ENCODE peak calls at places on chromosomes 11 and 22, in five cellular contexts. T is naive thymus-derived CD4-positive, alpha-beta T cell; Q is H7; H is cardiac fibroblast; Y is foreskin fibroblast. C is an unnamed sample.

GRCh38 chr11:12223771-12224536 is 113.6 kb downstream of the MICAL2 start:
- DNase-seq in T (no peak), Q (no peak), H (no peak), Y (no peak), C (no peak)

GRCh38 chr22:40024201-40025061 is 29.7 kb downstream of the FAM83F start:
- DNase-seq in T (peak), Q (peak), H (peak), Y (peak), C (peak)

GRCh38 chr11:10864688-10865087 is 6.8 kb upstream of the ZBED5 start:
- DNase-seq in T (no peak), Q (no peak), H (peak), Y (no peak), C (no peak)

GRCh38 chr11:102436546-102436945 is 16.0 kb downstream of the TMEM123 start:
- DNase-seq in T (no peak), Q (no peak), H (peak), Y (peak), C (no peak)

GRCh38 chr22:20979243-20979809 is 2.8 kb upstream of the LZTR1 start:
- DNase-seq in T (peak), Q (peak), H (peak), Y (peak), C (peak)

GRCh38 chr11:102724904-102725515 is at the start of gene MMP8:
- DNase-seq in T (no peak), Q (no peak), H (no peak), Y (no peak), C (no peak)

GRCh38 chr11:32131321-32131720 is 40.4 kb downstream of the RCN1 start:
- DNase-seq in T (no peak), Q (no peak), H (peak), Y (no peak), C (no peak)

GRCh38 chr11:42315267-42315666 is 855.8 kb upstream of the LRRC4C start:
- DNase-seq in T (no peak), Q (no peak), H (peak), Y (peak), C (no peak)

GRCh38 chr11:79081441-79082124 is 359.2 kb downstream of the TENM4 start:
- DNase-seq in T (no peak), Q (no peak), H (peak), Y (no peak), C (no peak)

GRCh38 chr11:35796542-35796941 is 134.0 kb downstream of the TRIM44 start:
- DNase-seq in T (no peak), Q (no peak), H (peak), Y (peak), C (no peak)

GRCh38 chr11:116130122-116130521 is 625.9 kb upstream of the CADM1 start:
- DNase-seq in T (no peak), Q (no peak), H (no peak), Y (no peak), C (no peak)

GRCh38 chr22:36364255-36365019 is 23.3 kb downstream of the MYH9 start:
- DNase-seq in T (no peak), Q (no peak), H (no peak), Y (no peak), C (no peak)
- H3K4me3 ChIP-seq in T (peak), Q (no peak), H (no peak), Y (no peak), C (no peak)

GRCh38 chr22:42300286-42301071 is 30.0 kb upstream of the TCF20 start:
- DNase-seq in T (no peak), Q (peak), H (no peak), Y (no peak), C (no peak)

GRCh38 chr22:42301072-42301741 is 30.8 kb upstream of the TCF20 start:
- DNase-seq in T (no peak), Q (no peak), H (no peak), Y (no peak), C (no peak)

GRCh38 chr22:42298746-42299145 is 28.3 kb upstream of the TCF20 start:
- DNase-seq in T (no peak), Q (peak), H (no peak), Y (no peak), C (no peak)

GRCh38 chr22:42297778-42298177 is 27.3 kb upstream of the TCF20 start:
- DNase-seq in T (no peak), Q (no peak), H (no peak), Y (no peak), C (no peak)

DNA sequence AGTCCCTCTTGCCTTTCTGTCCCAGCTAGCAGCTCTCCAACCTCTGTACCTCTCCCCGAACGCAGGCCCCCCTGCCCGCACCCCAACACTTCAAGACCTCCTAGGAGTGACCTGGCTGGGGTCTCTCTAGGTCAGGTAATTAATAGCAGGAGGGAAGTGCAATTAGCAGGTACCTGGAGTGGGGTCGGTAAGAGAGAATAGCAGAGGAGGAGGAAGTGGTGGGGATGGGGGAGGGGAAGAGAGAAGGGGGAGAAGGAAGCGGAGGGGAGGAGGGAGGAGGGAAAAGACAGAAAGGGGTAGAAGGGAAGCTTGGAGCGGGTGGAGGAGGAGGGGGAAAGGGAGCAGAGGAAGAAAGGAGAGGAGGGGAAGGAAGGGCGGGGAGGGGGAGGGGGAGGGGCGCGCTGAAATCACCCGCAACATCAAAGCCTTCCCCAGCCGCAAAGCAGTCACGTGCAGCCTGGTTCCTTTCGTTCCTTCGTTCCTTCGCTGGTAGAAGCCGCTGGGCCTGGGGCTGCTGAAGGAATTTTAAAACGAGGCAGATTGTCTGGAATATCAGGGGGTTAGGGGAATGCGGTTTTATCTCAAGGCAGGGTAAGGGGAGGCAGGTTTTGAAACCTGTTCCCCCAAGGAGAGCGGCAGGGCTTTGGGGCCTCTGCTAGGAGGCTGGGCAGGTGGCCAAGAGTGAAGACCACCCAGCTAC is 29.3 kb upstream of the TCF20 start:
- DNase-seq in T (peak), Q (peak), H (no peak), Y (no peak), C (no peak)
- H3K4me3 ChIP-seq in T (peak), Q (peak), H (no peak), Y (no peak), C (no peak)

DNA sequence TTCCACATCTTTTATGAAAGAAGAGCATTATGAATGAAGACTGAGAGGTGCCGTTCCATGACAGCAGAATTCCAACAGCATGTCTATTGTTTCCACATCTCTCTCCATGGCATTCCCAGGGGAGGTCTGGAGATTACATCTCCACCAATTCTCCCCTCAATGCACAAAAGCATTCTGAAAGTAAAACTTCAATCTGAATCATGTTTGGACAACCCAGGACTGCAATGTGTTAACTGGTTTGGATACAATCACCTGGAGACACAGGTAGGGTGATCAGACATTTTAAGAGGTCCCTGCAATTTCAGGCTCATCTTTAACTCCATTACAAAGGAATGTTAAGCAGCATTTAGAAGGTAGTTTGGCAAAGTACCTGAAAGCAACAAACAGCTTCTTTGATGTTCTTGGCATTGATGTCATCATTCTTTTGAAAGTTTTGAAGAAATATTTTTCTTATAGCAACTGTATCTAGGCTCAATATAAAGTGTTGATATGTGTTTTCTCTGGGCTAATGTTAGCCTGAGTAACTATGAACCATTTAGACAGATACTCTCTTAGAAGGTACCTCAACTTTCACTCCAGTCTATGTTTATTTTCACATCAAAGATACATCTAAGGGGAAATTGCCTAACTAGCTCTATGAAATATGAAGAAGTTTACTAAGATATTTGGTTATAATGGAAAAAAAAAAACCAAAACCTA is 181.4 kb upstream of the MTMR2 start:
- DNase-seq in T (peak), Q (no peak), H (peak), Y (no peak), C (no peak)
- H3K4me3 ChIP-seq in T (no peak), Q (no peak), H (no peak), Y (no peak), C (no peak)

DNA sequence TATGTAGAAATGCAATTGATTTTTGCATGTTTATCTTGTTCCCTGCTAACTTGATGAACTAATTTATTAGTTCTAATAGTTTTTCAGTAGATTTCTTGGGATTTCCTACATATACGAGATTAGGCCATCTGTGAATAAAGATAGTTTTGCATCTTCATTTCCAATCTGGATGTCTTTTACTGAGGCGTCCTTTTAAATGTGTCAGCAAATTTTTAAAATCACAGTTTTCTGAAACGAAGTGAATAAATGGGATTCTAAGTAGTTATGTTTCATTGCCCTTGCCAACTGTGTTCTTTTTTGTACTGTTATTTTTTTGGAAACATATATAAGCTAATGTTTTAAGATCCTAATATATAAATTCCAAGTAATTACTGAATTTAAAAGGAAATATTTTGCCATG is 50.0 kb downstream of the CYP2R1 start:
- DNase-seq in T (no peak), Q (no peak), H (no peak), Y (no peak), C (no peak)
- H3K4me3 ChIP-seq in T (no peak), Q (no peak), H (no peak), Y (no peak), C (no peak)

DNA sequence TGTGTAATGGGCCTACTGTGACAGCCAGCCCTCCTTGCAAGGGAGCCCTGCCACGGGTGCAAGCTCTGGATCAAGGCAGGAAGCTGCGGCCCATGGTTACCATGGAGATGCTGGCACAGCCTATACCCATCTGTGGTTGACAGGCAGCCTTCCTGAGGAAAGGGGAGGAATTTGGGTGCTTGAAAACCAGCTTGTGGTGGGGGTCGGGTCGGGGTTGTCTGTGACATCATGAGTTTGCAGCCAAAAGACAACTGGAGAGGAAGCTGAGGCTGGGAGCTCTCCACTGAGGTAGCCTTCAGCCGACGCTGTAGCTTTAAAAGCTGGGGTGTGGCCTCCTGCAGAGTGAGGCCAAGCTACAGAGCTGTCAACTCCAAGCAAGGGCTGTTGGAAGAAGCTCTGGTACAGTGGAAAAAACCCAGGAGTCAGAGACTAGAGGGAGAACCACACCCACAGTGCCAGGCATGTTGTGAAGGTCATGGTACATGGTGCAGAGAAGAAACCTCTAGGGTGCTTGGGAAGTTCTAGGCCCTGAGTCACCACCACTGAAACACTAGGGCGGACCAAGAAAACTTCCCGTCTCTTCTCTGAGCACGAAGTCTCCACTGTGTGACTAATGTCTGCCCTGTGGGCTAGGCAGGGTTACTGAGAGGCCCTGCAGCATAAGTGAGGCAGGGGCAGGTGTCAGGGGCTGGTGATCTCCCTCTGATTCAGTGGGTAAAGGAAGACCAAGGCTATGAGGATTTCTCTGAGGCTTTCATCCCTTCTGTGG is 10.8 kb upstream of the LDHA start:
- DNase-seq in T (peak), Q (peak), H (peak), Y (peak), C (peak)
- H3K4me3 ChIP-seq in T (peak), Q (no peak), H (no peak), Y (peak), C (no peak)

GRCh38 chr22:31631381-31631780 is 30.6 kb downstream of the PISD start:
- DNase-seq in T (no peak), Q (peak), H (no peak), Y (no peak), C (no peak)
- H3K4me3 ChIP-seq in T (no peak), Q (peak), H (peak), Y (peak), C (peak)

DNA sequence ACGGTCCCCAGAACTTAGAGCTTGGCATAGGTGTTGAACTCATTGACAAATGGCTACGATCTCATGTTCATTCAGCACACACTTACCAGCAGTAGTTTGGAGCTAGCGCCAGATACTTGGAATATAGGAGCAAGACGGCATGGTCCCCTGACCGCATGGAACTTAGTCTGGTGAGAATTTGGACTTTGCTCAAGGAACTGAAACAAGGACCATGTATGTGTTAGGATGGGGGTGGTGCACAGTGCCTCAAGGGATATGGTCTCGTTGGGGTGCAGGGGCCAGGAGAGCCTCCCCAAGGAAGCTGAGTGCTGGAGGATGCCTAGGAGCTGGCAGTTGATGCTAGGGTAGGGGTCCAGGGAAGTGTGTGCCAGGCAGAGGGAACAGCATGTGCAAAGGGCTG is 119.2 kb downstream of the KIAA1671 start:
- DNase-seq in T (no peak), Q (no peak), H (no peak), Y (no peak), C (no peak)
- H3K4me3 ChIP-seq in T (no peak), Q (no peak), H (no peak), Y (no peak), C (no peak)

DNA sequence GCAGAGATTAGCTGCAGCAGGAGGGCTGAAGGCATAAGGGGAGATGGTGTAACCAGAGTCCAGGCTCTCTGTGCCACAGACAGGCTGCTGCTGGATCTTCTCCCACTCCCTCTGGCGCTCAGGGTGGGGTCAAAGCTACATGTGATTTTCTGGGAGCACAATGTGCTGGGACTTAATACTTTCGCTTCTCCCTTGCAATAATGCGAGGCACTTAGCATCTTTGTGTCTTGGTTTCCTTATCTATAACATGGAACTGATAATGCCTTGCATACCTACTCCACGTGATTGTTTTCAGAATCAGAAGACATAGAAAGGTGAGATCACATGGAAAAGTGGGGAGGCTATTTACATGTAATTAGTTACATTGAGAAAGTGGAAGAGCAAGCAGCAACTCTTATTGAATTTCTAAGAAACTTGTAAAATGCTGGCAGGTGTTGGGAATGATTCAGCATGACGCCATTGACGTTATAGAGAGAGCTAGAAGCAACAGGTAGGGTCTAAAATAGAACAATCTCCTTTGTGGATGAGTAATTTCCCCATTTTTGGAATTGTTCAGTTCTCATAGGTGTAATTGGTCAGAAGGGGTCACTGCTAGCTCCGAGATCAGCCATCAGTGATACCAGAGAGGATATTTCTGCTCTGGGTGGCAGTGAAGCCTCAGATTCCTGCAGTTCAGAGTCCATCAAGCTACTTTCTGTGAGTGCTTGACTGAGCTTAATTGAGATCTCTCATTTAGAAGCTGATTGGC is 8.2 kb upstream of the OR9I1 start:
- DNase-seq in T (no peak), Q (no peak), H (no peak), Y (no peak), C (no peak)
- H3K4me3 ChIP-seq in T (no peak), Q (no peak), H (no peak), Y (no peak), C (no peak)